ENCODE peak calls at places on chromosome 14, in six cellular contexts. E, H, B, R, J and K are unnamed samples.

GRCh38 chr14:44846232-44846824 is 115.4 kb downstream of the KLHL28 start:
- DNase-seq in B (no peak), J (peak), R (peak), E (peak), H (no peak), K (peak)

GRCh38 chr14:90506748-90507147 is 109.9 kb downstream of the CALM1 start:
- DNase-seq in R (no peak), J (no peak), E (no peak), B (no peak), H (no peak), K (no peak)

GRCh38 chr14:24535737-24536136 is 27.7 kb upstream of the CMA1 start:
- DNase-seq in B (no peak), J (no peak), R (no peak), H (no peak), E (no peak), K (peak)

GRCh38 chr14:74593241-74593985 is 18.6 kb downstream of the LTBP2 start:
- DNase-seq in E (no peak), H (no peak), R (no peak), J (no peak), B (no peak), K (no peak)

GRCh38 chr14:91890291-91890749 is 23.0 kb upstream of the TC2N start:
- DNase-seq in E (no peak), R (no peak), J (no peak), H (no peak), B (no peak), K (no peak)

GRCh38 chr14:23321572-23322547 is 603 bp downstream of the PABPN1 start:
- DNase-seq in B (peak), J (peak), R (peak), H (peak), E (peak), K (peak)

GRCh38 chr14:33271216-33271615 is 332.5 kb downstream of the NPAS3 start:
- DNase-seq in J (no peak), B (no peak), R (no peak), H (no peak), E (no peak), K (no peak)

GRCh38 chr14:105005929-105006830 is 14.7 kb downstream of the CDCA4 start:
- DNase-seq in B (no peak), R (no peak), J (no peak), E (no peak), H (no peak), K (no peak)

GRCh38 chr14:50943943-50944646 is at the start of gene PYGL:
- DNase-seq in R (peak), H (peak), B (peak), J (peak), E (peak), K (peak)

GRCh38 chr14:63852271-63852816 is 460 bp upstream of the SYNE2 start:
- DNase-seq in J (peak), B (no peak), E (no peak), R (no peak), H (no peak), K (peak)

GRCh38 chr14:21078287-21078686 is 8.2 kb downstream of the ARHGEF40 start:
- DNase-seq in E (no peak), H (no peak), J (no peak), B (no peak), R (no peak), K (no peak)

GRCh38 chr14:73758392-73759182 is 44.4 kb upstream of the PNMA1 start:
- DNase-seq in R (peak), J (peak), H (no peak), E (peak), B (peak), K (peak)

GRCh38 chr14:32027255-32027939 is 49.7 kb upstream of the ARHGAP5 start:
- DNase-seq in J (peak), H (no peak), R (no peak), B (no peak), E (no peak), K (no peak)

GRCh38 chr14:80271389-80271788 is 60.1 kb upstream of the DIO2 start:
- DNase-seq in J (no peak), E (no peak), H (no peak), B (no peak), R (no peak), K (no peak)

GRCh38 chr14:22780105-22780679 is 13.7 kb downstream of the OXA1L start:
- DNase-seq in B (no peak), J (no peak), E (no peak), R (peak), H (no peak), K (no peak)

GRCh38 chr14:99479160-99479902 is 1.3 kb downstream of the SETD3 start:
- DNase-seq in R (no peak), H (no peak), J (no peak), E (no peak), B (no peak), K (no peak)

GRCh38 chr14:93944348-93945069 is 17.4 kb downstream of the FAM181A start:
- DNase-seq in J (no peak), E (no peak), R (no peak), H (no peak), B (peak), K (no peak)

GRCh38 chr14:44626423-44626822 is 119.3 kb upstream of the FSCB start:
- DNase-seq in J (no peak), B (no peak), E (no peak), R (no peak), H (no peak), K (no peak)

GRCh38 chr14:72812292-72812851 is 81.5 kb downstream of the DPF3 start:
- DNase-seq in H (no peak), R (no peak), E (no peak), B (peak), J (no peak), K (no peak)

GRCh38 chr14:28375295-28375694 is 391.3 kb upstream of the FOXG1 start:
- DNase-seq in J (peak), E (peak), R (peak), H (no peak), B (no peak), K (no peak)

GRCh38 chr14:102493585-102493984 is 16.0 kb downstream of the ANKRD9 start:
- DNase-seq in J (no peak), R (no peak), H (no peak), E (no peak), B (no peak), K (no peak)

GRCh38 chr14:102370305-102370809 is 7.6 kb downstream of the TECPR2 start:
- DNase-seq in R (no peak), H (no peak), J (peak), B (peak), E (peak), K (no peak)

GRCh38 chr14:99529899-99530298 is 48.7 kb downstream of the CCNK start:
- DNase-seq in H (no peak), E (no peak), B (no peak), R (no peak), J (no peak), K (no peak)

GRCh38 chr14:51086044-51086443 is 8.9 kb downstream of the TRIM9 start:
- DNase-seq in E (no peak), H (no peak), R (no peak), J (no peak), B (no peak), K (no peak)

GRCh38 chr14:73238262-73238852 is 1.1 kb downstream of the PAPLN start:
- DNase-seq in R (peak), B (no peak), E (no peak), J (no peak), H (no peak), K (no peak)

GRCh38 chr14:38078393-38078792 is 129.3 kb upstream of the SSTR1 start:
- DNase-seq in E (no peak), J (no peak), B (no peak), H (no peak), R (no peak), K (no peak)

GRCh38 chr14:34318014-34318413 is 144.0 kb downstream of the SPTSSA start:
- DNase-seq in B (no peak), J (no peak), E (no peak), R (no peak), H (no peak), K (no peak)

GRCh38 chr14:39038542-39038941 is 64.5 kb downstream of the SEC23A start:
- DNase-seq in E (no peak), J (no peak), R (no peak), H (no peak), B (no peak), K (no peak)

GRCh38 chr14:22689186-22689585 is 45.0 kb upstream of the OR6J1 start:
- DNase-seq in E (no peak), R (peak), B (no peak), H (no peak), J (peak), K (peak)

GRCh38 chr14:44771495-44771894 is 190.3 kb downstream of the KLHL28 start:
- DNase-seq in J (no peak), B (no peak), E (no peak), H (no peak), R (no peak), K (no peak)

GRCh38 chr14:105168496-105168978 is at the start of gene JAG2:
- DNase-seq in B (peak), H (no peak), E (peak), J (peak), R (peak), K (peak)

GRCh38 chr14:99734406-99735051 is 50.4 kb downstream of the CYP46A1 start:
- DNase-seq in J (no peak), B (peak), H (no peak), E (no peak), R (no peak), K (no peak)

GRCh38 chr14:101065696-101066694 is 162.5 kb upstream of the RTL1 start:
- DNase-seq in J (no peak), R (no peak), E (no peak), H (no peak), B (no peak), K (no peak)

GRCh38 chr14:102461490-102462317 is 47.9 kb downstream of the ANKRD9 start:
- DNase-seq in J (no peak), R (no peak), E (no peak), B (no peak), H (no peak), K (no peak)

GRCh38 chr14:59161571-59162175 is 26.8 kb upstream of the DAAM1 start:
- DNase-seq in J (peak), H (no peak), B (peak), R (peak), E (no peak), K (peak)

GRCh38 chr14:89571502-89571901 is 154.5 kb upstream of the FOXN3 start:
- DNase-seq in H (no peak), E (no peak), B (no peak), J (no peak), R (no peak), K (no peak)

GRCh38 chr14:23114669-23115491 is 4.2 kb downstream of the CEBPE start:
- DNase-seq in E (no peak), B (no peak), J (peak), R (peak), H (no peak), K (no peak)

DNA sequence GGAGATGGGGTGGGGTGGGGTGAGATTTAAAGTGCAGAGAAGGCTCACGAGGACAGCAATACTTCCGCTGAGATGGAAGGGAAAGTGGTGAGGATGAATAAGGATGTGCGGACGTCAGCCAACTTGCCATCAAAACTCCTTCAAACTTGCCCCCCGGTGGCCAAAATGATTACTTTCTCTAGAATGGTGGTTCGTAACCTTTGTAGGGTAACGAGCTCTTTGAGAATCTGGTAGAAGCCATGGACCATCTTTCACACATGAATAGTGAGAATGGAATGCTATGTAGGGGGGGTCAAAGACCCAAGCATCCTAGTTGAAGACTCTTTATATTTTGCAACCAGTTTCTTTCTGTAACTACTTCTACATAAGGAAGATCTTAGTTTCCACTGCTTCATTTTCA is 245.9 kb upstream of the DDHD1 start:
- DNase-seq in R (peak), H (no peak), B (no peak), E (no peak), J (peak), K (peak)
- TF ChIP-seq CTCF in R (peak), H (no peak), B (no peak), E (no peak), J (peak), K (peak)

GRCh38 chr14:35535794-35536112 is 1.8 kb downstream of the INSM2 start:
- DNase-seq in E (no peak), H (no peak), B (no peak), J (no peak), R (no peak), K (peak)
- H3K4me3 ChIP-seq in E (no peak), H (no peak), B (no peak), J (no peak), R (peak), K (no peak)

DNA sequence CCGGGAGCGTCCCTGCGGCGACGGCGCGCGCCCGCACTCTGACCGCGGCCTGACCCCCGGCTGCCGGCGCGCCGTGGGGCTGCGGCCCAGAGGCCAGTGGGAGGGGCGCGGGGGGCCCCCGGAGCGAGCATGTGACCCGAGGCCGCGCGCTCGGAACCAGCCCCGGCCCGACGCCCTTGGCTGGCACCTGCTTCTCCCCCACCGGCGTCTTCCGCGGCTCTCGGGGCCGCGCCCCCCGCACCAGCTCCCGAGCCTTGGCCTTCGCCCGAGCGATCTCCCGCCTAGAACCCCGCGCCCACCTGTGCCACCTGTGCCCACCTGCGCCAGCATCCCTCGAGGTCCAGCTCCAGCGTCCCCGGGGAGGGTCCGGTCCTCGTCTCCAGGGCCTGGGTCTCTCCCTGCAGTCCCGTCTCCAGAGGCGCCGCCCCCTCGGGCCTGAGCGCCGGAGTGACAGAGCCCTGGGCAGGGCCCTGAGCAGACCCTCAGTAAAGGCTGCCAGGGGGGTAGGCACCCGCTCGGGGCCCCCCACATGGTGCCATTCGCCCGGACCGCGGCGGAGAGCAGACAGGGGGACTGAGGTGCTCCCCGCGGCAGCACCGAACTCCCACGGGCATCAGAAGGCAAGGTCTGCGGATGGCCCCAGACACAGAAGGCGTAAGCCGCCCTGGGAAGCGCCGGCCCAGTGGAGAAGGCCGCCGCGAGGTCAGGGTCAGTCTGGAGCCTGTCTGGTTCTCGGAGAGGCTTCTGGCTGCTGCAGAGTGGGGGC is 762 bp upstream of the PPP1R13B start:
- DNase-seq in J (no peak), R (no peak), E (peak), B (peak), H (no peak), K (no peak)
- TF ChIP-seq CTCF in J (no peak), R (no peak), E (no peak), B (no peak), H (no peak), K (no peak)

GRCh38 chr14:68955164-68955921 is 23.8 kb downstream of the ACTN1 start:
- DNase-seq in E (no peak), B (peak), J (no peak), R (peak), H (peak), K (no peak)
- H3K4me3 ChIP-seq in E (no peak), B (no peak), J (no peak), R (no peak), H (no peak), K (no peak)

DNA sequence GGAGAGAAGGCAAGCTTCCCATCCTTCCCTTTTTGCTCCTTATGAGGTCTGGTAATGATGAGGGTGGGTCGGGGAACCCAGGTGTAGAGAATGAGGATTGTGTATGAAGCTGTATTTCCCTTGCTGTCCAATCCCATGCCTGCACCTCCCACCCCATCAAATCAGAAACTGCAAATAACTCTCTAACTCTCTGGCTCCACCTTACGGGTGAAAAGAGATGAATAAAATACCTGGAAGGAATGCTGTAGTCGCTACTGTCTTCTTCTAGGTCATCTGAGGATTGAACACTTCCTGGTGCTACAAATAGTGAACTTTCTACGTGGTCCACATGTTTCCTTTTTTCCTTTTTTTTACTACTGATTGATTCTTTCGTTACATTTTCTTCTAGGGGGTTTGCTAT is 38.9 kb upstream of the DICER1 start:
- DNase-seq in B (no peak), E (no peak), J (peak), R (peak), H (no peak), K (peak)
- TF ChIP-seq CTCF in B (no peak), E (no peak), J (no peak), R (peak), H (no peak), K (peak)

DNA sequence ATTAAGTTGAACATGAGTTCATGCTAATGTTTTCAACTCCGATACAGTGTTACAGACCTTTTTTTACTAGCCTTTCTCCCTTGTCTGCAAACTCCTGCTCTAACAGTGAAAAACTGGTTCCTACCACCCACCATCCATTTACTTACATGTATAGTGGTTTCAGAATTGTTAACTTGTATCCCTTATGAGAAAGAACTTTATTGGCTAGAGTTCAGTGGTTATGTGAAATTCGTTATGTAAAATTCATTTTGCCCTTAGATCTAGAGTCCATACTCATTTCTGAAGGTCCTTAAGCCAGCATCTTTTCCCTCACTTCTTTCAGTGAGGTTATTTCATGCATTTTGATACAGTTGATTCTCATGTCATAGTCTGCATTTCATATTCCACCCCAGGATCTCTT is 51.0 kb downstream of the PRKCH start:
- DNase-seq in R (no peak), B (no peak), E (no peak), J (no peak), H (no peak), K (no peak)
- H3K4me3 ChIP-seq in R (no peak), B (no peak), E (no peak), J (no peak), H (no peak), K (no peak)